ENCODE peak calls at places on chromosomes 5 and 9, in five cellular contexts. Z, Q, C, D and I are unnamed samples.

GRCh38 chr5:173917788-173918786 is 29.9 kb downstream of the CPEB4 start:
- DNase-seq in C (no peak), D (peak), Z (peak), Q (peak), I (peak)

GRCh38 chr5:56534102-56534501 is 281.2 kb upstream of the MAP3K1 start:
- DNase-seq in D (peak), Q (no peak), Z (no peak), C (no peak), I (no peak)

GRCh38 chr9:93159601-93160418 is 24.1 kb upstream of the WNK2 start:
- DNase-seq in C (peak), Z (peak), Q (peak), D (peak), I (peak)

GRCh38 chr5:160398806-160399205 is 1.0 kb downstream of the FAM200C start:
- DNase-seq in C (no peak), Q (no peak), Z (no peak), D (peak), I (no peak)

GRCh38 chr9:92764381-92764987 is at the start of gene BICD2:
- DNase-seq in Q (peak), Z (no peak), D (no peak), C (no peak), I (peak)

GRCh38 chr5:134511796-134512660 is 13.4 kb upstream of the JADE2 start:
- DNase-seq in D (peak), Q (no peak), C (no peak), Z (no peak), I (peak)

GRCh38 chr5:107496466-107496865 is 174.3 kb downstream of the EFNA5 start:
- DNase-seq in C (no peak), Q (no peak), D (no peak), Z (no peak), I (no peak)

GRCh38 chr9:114616684-114617520 is 5.8 kb downstream of the TMEM268 start:
- DNase-seq in Z (no peak), C (no peak), D (no peak), Q (no peak), I (peak)

GRCh38 chr9:19975499-19975898 is 186.7 kb upstream of the SLC24A2 start:
- DNase-seq in C (no peak), Z (no peak), D (no peak), Q (no peak), I (no peak)

GRCh38 chr5:9431496-9432258 is 114.2 kb downstream of the SEMA5A start:
- DNase-seq in D (peak), Z (peak), Q (peak), C (no peak), I (no peak)

GRCh38 chr5:51148437-51148836 is 234.8 kb upstream of the ISL1 start:
- DNase-seq in D (no peak), Q (no peak), Z (no peak), C (no peak), I (no peak)

GRCh38 chr5:147857302-147858129 is 21.0 kb upstream of the SCGB3A2 start:
- DNase-seq in C (no peak), D (peak), Z (no peak), Q (peak), I (peak)

GRCh38 chr5:57319633-57320032 is 145.8 kb downstream of the GPBP1 start:
- DNase-seq in Z (no peak), C (no peak), Q (no peak), D (no peak), I (no peak)

GRCh38 chr5:168910874-168911273 is 331.7 kb upstream of the PANK3 start:
- DNase-seq in C (no peak), D (no peak), Z (no peak), Q (no peak), I (no peak)

GRCh38 chr9:684055-684949 is 157.2 kb upstream of the DMRT1 start:
- DNase-seq in Q (no peak), D (peak), C (no peak), Z (peak), I (no peak)

GRCh38 chr9:75239176-75239575 is 150.9 kb downstream of the OSTF1 start:
- DNase-seq in Z (no peak), D (peak), C (no peak), Q (no peak), I (no peak)

GRCh38 chr5:137733922-137734695 is 1.8 kb downstream of the KLHL3 start:
- DNase-seq in Z (peak), C (no peak), Q (no peak), D (no peak), I (no peak)

GRCh38 chr9:128321343-128321742 is 904 bp downstream of the TRUB2 start:
- DNase-seq in Z (no peak), Q (no peak), C (no peak), D (no peak), I (no peak)

GRCh38 chr5:42621242-42621641 is 135.4 kb upstream of the CCDC152 start:
- DNase-seq in Q (no peak), Z (no peak), C (no peak), D (no peak), I (no peak)

GRCh38 chr9:98783518-98784226 is 12.7 kb downstream of the ANKS6 start:
- DNase-seq in C (no peak), Q (no peak), Z (no peak), D (no peak), I (no peak)

GRCh38 chr5:136020001-136020382 is 8.8 kb upstream of the TGFBI start:
- DNase-seq in D (no peak), C (no peak), Z (no peak), Q (no peak), I (no peak)